ENCODE peak calls at places on chromosomes 6 and 20, in ten cellular contexts. S is CD8-positive, alpha-beta T cell; T is CD4-positive, CD25-positive, alpha-beta regulatory T cell; A is upper lobe of right lung; H is pancreas; Z is SJSA1; B is thyroid gland; O is HAP-1; X is uterus; Y is cardiac muscle cell. V is an unnamed sample. For H3K9me3 and H3K4me1, the result is how much of the 10 kb centered on the place peaks cover.

GRCh38 chr6:137731960-137732616 is 135.0 kb upstream of the TNFAIP3 start:
- DNase-seq in Y (peak), A (no peak), H (no peak), S (no peak), T (no peak), O (no peak), B (no peak), Z (no peak), X (no peak), V (no peak)

GRCh38 chr6:43913388-43914271 is 143.6 kb downstream of the VEGFA start:
- DNase-seq in A (no peak), Z (no peak), S (no peak), O (no peak), H (peak), T (no peak), B (peak), Y (peak), X (no peak), V (no peak)

GRCh38 chr20:23264545-23264944 is 86.0 kb upstream of the NXT1 start:
- DNase-seq in A (no peak), Z (no peak), T (no peak), H (no peak), O (no peak), S (no peak), B (no peak), X (no peak), Y (no peak), V (no peak)

GRCh38 chr6:46465294-46466165 is 25.7 kb downstream of the RCAN2 start:
- DNase-seq in O (no peak), X (no peak), H (no peak), A (no peak), Z (peak), Y (peak), T (no peak), B (no peak), S (no peak), V (no peak)

GRCh38 chr20:9241721-9242427 is 173.0 kb downstream of the PLCB4 start:
- DNase-seq in X (no peak), O (no peak), S (no peak), Z (no peak), B (peak), H (no peak), T (no peak), A (no peak), Y (no peak), V (no peak)

GRCh38 chr6:42104095-42104806 is 38.2 kb downstream of the C6orf132 start:
- DNase-seq in A (peak), B (peak), Z (no peak), Y (peak), T (peak), H (no peak), X (peak), S (peak), O (peak), V (peak)

GRCh38 chr6:83815631-83816030 is 37.5 kb upstream of the RIPPLY2 start:
- DNase-seq in A (no peak), H (no peak), B (no peak), X (no peak), T (no peak), O (no peak), S (no peak), Z (no peak), Y (peak), V (no peak)

GRCh38 chr6:162029873-162030576 is 697.5 kb downstream of the PRKN start:
- DNase-seq in X (no peak), H (no peak), Y (peak), O (no peak), A (no peak), S (no peak), B (no peak), T (peak), Z (no peak), V (no peak)

GRCh38 chr20:25552977-25553376 is 32.4 kb downstream of the NINL start:
- DNase-seq in Z (no peak), O (no peak), X (no peak), B (no peak), S (no peak), H (no peak), Y (no peak), T (no peak), A (no peak), V (no peak)

GRCh38 chr6:3977875-3978711 is 100.8 kb downstream of the FAM217A start:
- DNase-seq in O (peak), X (peak), S (peak), Z (peak), A (no peak), Y (peak), H (no peak), B (peak), T (peak), V (no peak)

GRCh38 chr6:37531026-37531425 is 31.3 kb upstream of the CCDC167 start:
- DNase-seq in Y (no peak), Z (peak), H (no peak), A (no peak), O (no peak), B (no peak), T (no peak), X (no peak), S (no peak), V (no peak)

GRCh38 chr6:166307981-166308768 is at the start of gene PRR18:
- DNase-seq in S (no peak), B (peak), X (no peak), Z (peak), T (no peak), H (peak), O (no peak), Y (no peak), A (no peak), V (no peak)

DNA sequence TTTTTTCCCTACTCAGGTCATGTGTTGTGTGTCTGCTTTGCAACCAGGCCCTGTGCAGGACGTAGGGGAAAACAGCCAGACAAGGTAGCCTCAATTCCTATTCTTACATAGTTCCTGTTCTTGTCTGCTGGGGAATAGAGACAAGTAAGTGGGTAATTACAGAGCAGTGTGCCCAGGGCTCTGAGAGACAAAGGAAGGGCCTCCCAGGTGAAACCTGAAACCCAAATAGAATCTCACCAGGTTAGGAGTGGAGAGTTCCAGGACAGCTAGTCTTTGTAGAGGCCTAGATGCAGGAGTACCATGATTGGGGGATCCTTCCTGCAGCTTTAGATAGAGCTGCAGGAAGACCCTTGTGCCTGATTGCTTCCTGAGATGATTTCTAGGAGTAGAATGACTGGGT is 48.4 kb downstream of the DHX35 start:
- DNase-seq in S (no peak), H (no peak), A (no peak), O (no peak), B (no peak), Y (no peak), X (no peak), Z (no peak), T (no peak), V (no peak)
- H3K9me3 ChIP-seq in S (under half), H (under half), A (under half), O (under half), B (under half), Y (under half), X (under half), Z (under half), T (under half), V (under half)

DNA sequence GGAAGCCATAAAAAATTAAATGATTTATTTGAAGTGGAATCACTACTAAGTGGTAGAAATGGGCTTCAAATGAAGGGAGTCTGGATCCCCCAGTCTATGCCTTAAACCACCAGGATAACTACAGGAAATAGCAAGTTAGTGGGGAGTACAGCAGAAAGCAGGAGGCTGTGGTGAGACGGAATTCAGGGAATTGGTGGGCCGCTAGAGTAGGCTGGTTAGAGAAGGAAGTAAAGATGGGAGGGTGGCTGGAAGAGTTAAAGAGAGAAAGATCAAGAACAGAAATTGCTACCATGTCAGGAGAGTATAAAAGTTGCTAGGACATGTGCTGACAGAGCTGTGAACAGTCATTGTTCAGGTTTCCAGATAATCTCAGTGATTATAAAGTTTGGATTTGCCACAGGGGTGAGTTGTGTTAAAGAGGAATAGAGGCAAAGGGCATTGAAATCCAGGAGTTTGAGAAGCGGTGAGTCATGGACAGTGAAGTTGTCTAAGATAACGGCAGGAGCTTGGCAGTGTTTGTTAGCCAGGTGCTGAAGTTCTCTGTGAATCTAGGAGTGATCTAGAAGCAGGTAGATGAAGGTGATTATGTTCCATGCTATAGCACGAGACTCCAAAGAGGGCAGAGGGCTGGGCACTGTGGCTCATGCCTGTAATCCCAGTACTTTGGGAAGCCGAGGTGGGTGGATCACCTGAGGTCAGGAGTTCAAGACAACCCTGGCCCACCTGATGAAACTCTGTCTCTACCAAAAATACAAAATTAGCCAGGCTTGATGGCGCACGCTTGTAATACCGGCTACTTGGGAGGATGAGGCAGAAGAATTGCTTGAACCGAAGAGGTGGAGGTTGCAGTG is 13.7 kb upstream of the HINT3 start:
- DNase-seq in H (peak), A (no peak), S (no peak), Y (peak), T (no peak), B (no peak), X (no peak), O (no peak), Z (no peak), V (no peak)
- H3K4me1 ChIP-seq in H (under half), A (under half), S (under half), Y (under half), T (under half), B (under half), X (under half), O (under half), Z (half or more), V (under half)

DNA sequence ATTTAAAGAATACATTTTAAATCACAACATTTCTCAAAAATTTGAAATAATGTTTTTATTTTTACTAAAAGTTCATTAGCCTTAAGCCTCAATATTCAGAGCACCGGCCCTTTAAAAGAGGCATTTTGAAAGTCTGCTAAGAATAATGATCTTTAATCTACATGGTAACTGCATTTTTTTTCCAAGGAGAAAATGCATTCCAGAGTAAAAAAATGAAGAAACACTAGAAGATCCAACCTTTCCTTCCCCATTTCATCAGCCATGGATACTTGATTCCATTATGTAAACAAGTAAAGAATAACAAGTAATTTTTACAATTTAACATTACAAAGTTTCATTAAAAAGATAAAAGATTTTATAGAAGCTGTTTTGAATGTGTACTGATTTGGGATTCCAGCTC is 21.8 kb downstream of the LCA5 start:
- DNase-seq in A (no peak), X (no peak), Y (no peak), O (peak), H (no peak), B (no peak), S (no peak), Z (no peak), T (no peak), V (no peak)
- H3K9me3 ChIP-seq in A (under half), X (under half), Y (under half), O (under half), H (under half), B (under half), S (under half), Z (under half), T (under half), V (under half)

DNA sequence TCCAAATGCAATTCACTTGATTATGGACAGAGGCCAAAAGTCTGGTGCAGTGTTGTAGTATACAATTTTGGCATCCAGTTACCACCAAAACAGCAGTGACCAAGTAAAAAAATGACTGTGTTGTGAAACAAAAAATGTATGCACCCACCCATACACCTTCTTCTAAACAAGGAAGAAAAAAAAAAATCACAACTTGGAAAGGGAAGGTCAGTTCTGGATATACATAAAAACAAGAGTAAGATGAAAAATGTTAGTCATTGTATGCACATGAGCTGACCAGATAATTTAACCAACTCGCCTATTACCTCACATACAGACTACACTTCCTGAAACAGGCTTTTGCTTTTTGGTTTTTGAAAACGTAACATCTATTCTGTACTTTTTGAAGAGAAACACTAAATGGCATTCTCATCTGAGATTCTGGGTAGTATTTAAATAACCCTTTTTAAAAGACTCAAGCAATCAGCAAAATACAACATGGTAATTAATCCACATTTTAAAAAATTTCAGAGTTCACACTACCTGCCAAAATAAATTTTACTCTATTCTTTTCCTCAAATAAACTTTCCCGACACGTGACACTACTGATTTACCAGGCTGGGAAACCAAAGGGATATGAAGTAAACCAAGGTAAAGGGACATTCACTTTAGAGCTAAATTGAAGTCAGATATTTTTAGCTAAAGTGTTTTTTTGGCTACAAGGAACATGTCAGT is 141.6 kb upstream of the SHLD1 start:
- DNase-seq in X (no peak), A (no peak), Y (peak), B (no peak), S (no peak), Z (no peak), T (peak), O (peak), H (no peak), V (no peak)
- H3K4me1 ChIP-seq in X (under half), A (half or more), Y (under half), B (half or more), S (under half), Z (under half), T (half or more), O (under half), H (under half), V (under half)

GRCh38 chr6:164763788-164764187 is 545.6 kb downstream of the C6orf118 start:
- DNase-seq in S (no peak), B (no peak), H (no peak), A (no peak), Z (no peak), T (no peak), X (no peak), Y (no peak), O (no peak), V (no peak)
- H3K9me3 ChIP-seq in S (under half), B (under half), H (under half), A (under half), Z (under half), T (under half), X (under half), Y (under half), O (under half), V (under half)

GRCh38 chr6:163720005-163720404 is 305.5 kb downstream of the QKI start:
- DNase-seq in T (no peak), O (no peak), A (no peak), S (no peak), X (no peak), Y (no peak), Z (no peak), H (no peak), B (no peak), V (no peak)
- H3K4me1 ChIP-seq in T (under half), O (under half), A (under half), S (under half), X (under half), Y (under half), Z (under half), H (under half), B (under half), V (under half)

GRCh38 chr20:49283703-49284625 is 6.1 kb upstream of the ZNFX1 start:
- DNase-seq in T (no peak), Y (no peak), H (no peak), A (no peak), B (no peak), O (peak), Z (no peak), X (no peak), S (no peak), V (no peak)
- H3K9me3 ChIP-seq in T (half or more), Y (under half), H (under half), A (under half), B (under half), O (under half), Z (half or more), X (under half), S (half or more), V (under half)

V was measured in right cardiac atrium.